ENCODE peak calls at places on chromosomes 1 and 21, in seven cellular contexts. Z is GM20000, G is NB4, V is NCI-H2081, M is KBM-7, B is G401, D is EL. H is an unnamed sample.

GRCh38 chr1:67052741-67053534 is 1.0 kb downstream of the SLC35D1 start:
- DNase-seq in G (peak), Z (peak), M (peak), B (peak), D (peak), V (no peak), H (peak)

GRCh38 chr1:62826892-62827291 is 43.0 kb downstream of the ATG4C start:
- DNase-seq in G (no peak), M (no peak), Z (no peak), D (peak), V (no peak), B (no peak), H (no peak)

GRCh38 chr1:12121212-12122000 is 45.4 kb upstream of the TNFRSF1B start:
- DNase-seq in B (no peak), V (no peak), Z (no peak), G (no peak), D (peak), M (no peak), H (no peak)

GRCh38 chr21:43766734-43767497 is 9.2 kb downstream of the CSTB start:
- DNase-seq in M (no peak), B (no peak), V (no peak), Z (no peak), D (no peak), G (no peak), H (no peak)

GRCh38 chr21:27725916-27726315 is 759.0 kb upstream of the ADAMTS5 start:
- DNase-seq in M (no peak), V (no peak), B (no peak), Z (no peak), G (no peak), D (no peak), H (no peak)

GRCh38 chr1:100799548-100799947 is 80.0 kb downstream of the VCAM1 start:
- DNase-seq in M (no peak), B (no peak), Z (no peak), G (no peak), D (no peak), V (no peak), H (no peak)

GRCh38 chr1:69744381-69744780 is 176.7 kb downstream of the LRRC7 start:
- DNase-seq in D (no peak), B (no peak), Z (no peak), V (no peak), G (no peak), M (no peak), H (no peak)

GRCh38 chr1:110638062-110638461 is 31.9 kb upstream of the KCNA2 start:
- DNase-seq in B (no peak), V (no peak), G (no peak), M (no peak), Z (no peak), D (no peak), H (peak)

GRCh38 chr1:153742411-153743142 is 14.7 kb downstream of the INTS3 start:
- DNase-seq in D (no peak), G (peak), Z (peak), V (no peak), M (peak), B (no peak), H (no peak)

GRCh38 chr1:55679971-55680370 is 464.8 kb upstream of the USP24 start:
- DNase-seq in G (no peak), Z (no peak), M (no peak), B (no peak), D (no peak), V (no peak), H (no peak)

GRCh38 chr1:66271216-66271903 is 262.6 kb upstream of the SGIP1 start:
- DNase-seq in G (peak), M (peak), B (peak), Z (peak), V (peak), D (peak), H (peak)

GRCh38 chr1:12426030-12426429 is 192.0 kb downstream of the DHRS3 start:
- DNase-seq in V (no peak), D (no peak), B (no peak), Z (no peak), G (no peak), M (no peak), H (no peak)

GRCh38 chr1:206143537-206144155 is 26.5 kb upstream of the AVPR1B start:
- DNase-seq in V (no peak), G (no peak), B (peak), M (no peak), D (no peak), Z (no peak), H (no peak)

GRCh38 chr1:21335750-21336168 is 45.5 kb upstream of the ECE1 start:
- DNase-seq in G (no peak), Z (no peak), B (no peak), V (peak), M (no peak), D (no peak), H (no peak)